ENCODE peak calls at places on chromosomes 4 and X, in nine cellular contexts. S is activated naive CD4-positive, alpha-beta T cell; M is NCI-H2107; A is activated T-helper 9 cell treated with anti-CD3 and anti-CD28 coated beads, Interleukin-2, amount 50 U/mL, for 16 hours; J is uterus; E is HEK293T; B is H54; D is ecto neural progenitor cell; W is A172. U is an unnamed sample.

GRCh38 chr4:76665721-76666120 is 230.7 kb downstream of the SHROOM3 start:
- DNase-seq in S (no peak), M (no peak), A (no peak), J (no peak), E (no peak), B (no peak), D (no peak), W (no peak), U (no peak)

GRCh38 chr4:98572697-98573096 is 85.7 kb downstream of the TSPAN5 start:
- DNase-seq in S (no peak), M (no peak), A (no peak), J (no peak), E (no peak), B (no peak), D (no peak), W (no peak), U (no peak)

GRCh38 chr4:158613046-158613445 is 58.6 kb downstream of the C4orf46 start:
- DNase-seq in S (no peak), M (no peak), A (no peak), J (no peak), E (no peak), B (no peak), D (no peak), W (no peak), U (no peak)

GRCh38 chr4:37977471-37978452 is 17.6 kb downstream of the PTTG2 start:
- DNase-seq in S (peak; percentile 3), M (no peak), A (peak; percentile 65), J (peak; percentile 75), E (peak; percentile 37), B (peak; percentile 28), D (peak; percentile 71), W (peak; percentile 25), U (peak; percentile 59)

GRCh38 chr4:135098061-135098460 is 896.5 kb upstream of the PABPC4L start:
- DNase-seq in S (no peak), M (no peak), A (no peak), J (no peak), E (no peak), B (no peak), D (no peak), W (no peak), U (no peak)

GRCh38 chr4:112127736-112128322 is 17.4 kb upstream of the FAM241A start:
- DNase-seq in S (no peak), M (no peak), A (no peak), J (no peak), E (no peak), B (no peak), D (no peak), W (no peak), U (no peak)

GRCh38 chr4:176236909-176237308 is 32.1 kb downstream of the ASB5 start:
- DNase-seq in S (no peak), M (no peak), A (no peak), J (no peak), E (no peak), B (no peak), D (no peak), W (no peak), U (no peak)

GRCh38 chr4:4984186-4984585 is 35.1 kb downstream of the CYTL1 start:
- DNase-seq in S (no peak), M (no peak), A (no peak), J (no peak), E (no peak), B (no peak), D (no peak), W (no peak), U (no peak)

GRCh38 chr4:71494539-71494938 is 155.7 kb downstream of the SLC4A4 start:
- DNase-seq in S (no peak), M (no peak), A (no peak), J (no peak), E (no peak), B (no peak), D (no peak), W (no peak), U (no peak)

GRCh38 chr4:88697113-88697512 is 516 bp downstream of the NAP1L5 start:
- DNase-seq in S (no peak), M (no peak), A (no peak), J (peak; percentile 48), E (no peak), B (no peak), D (no peak), W (no peak), U (no peak)

GRCh38 chr4:13950491-13950890 is 323.0 kb upstream of the BOD1L1 start:
- DNase-seq in S (no peak), M (no peak), A (no peak), J (no peak), E (no peak), B (no peak), D (no peak), W (no peak), U (no peak)

GRCh38 chrX:56812515-56813105 is 83.6 kb downstream of the NBDY start:
- DNase-seq in S (no peak), M (no peak), A (no peak), J (no peak), E (no peak), B (no peak), D (no peak), W (no peak), U (peak; percentile 19)

GRCh38 chr4:118226611-118227010 is 126.2 kb downstream of the PRSS12 start:
- DNase-seq in S (no peak), M (no peak), A (no peak), J (no peak), E (no peak), B (no peak), D (no peak), W (no peak), U (no peak)

GRCh38 chrX:3712080-3712869 is 1.2 kb downstream of the PRKX start:
- DNase-seq in S (no peak), M (no peak), A (no peak), J (no peak), E (no peak), B (no peak), D (peak; percentile 55), W (no peak), U (peak; percentile 22)

GRCh38 chr4:102867278-102868152 is 1.3 kb upstream of the CISD2 start:
- DNase-seq in S (no peak), M (no peak), A (no peak), J (no peak), E (no peak), B (no peak), D (no peak), W (peak; percentile 11), U (no peak)

GRCh38 chrX:22674947-22675346 is 324.8 kb upstream of the DDX53 start:
- DNase-seq in S (no peak), M (no peak), A (no peak), J (no peak), E (no peak), B (no peak), D (no peak), W (no peak), U (no peak)

GRCh38 chr4:102213031-102213430 is 132.3 kb downstream of the SLC39A8 start:
- DNase-seq in S (no peak), M (no peak), A (no peak), J (no peak), E (no peak), B (no peak), D (no peak), W (no peak), U (no peak)

GRCh38 chr4:123170843-123171242 is 225.8 kb upstream of the SPRY1 start:
- DNase-seq in S (no peak), M (no peak), A (no peak), J (no peak), E (no peak), B (no peak), D (no peak), W (no peak), U (no peak)

GRCh38 chr4:147633113-147633512 is 15.9 kb downstream of the TMEM184C start:
- DNase-seq in S (no peak), M (no peak), A (no peak), J (no peak), E (no peak), B (no peak), D (no peak), W (no peak), U (no peak)

GRCh38 chrX:133495464-133496391 is 80.4 kb upstream of the GPC4 start:
- DNase-seq in S (no peak), M (no peak), A (no peak), J (peak; percentile 81), E (no peak), B (no peak), D (no peak), W (no peak), U (peak; percentile 67)

GRCh38 chr4:81084029-81084428 is 53.5 kb downstream of the BMP3 start:
- DNase-seq in S (no peak), M (no peak), A (no peak), J (no peak), E (no peak), B (no peak), D (no peak), W (no peak), U (peak; percentile 54)

GRCh38 chrX:151773434-151773833 is 38.9 kb downstream of the CNGA2 start:
- DNase-seq in S (no peak), M (no peak), A (no peak), J (no peak), E (peak; percentile 18), B (no peak), D (peak; percentile 21), W (no peak), U (no peak)

GRCh38 chrX:137565318-137565904 is 516 bp upstream of the ZIC3 start:
- DNase-seq in S (no peak), M (no peak), A (no peak), J (no peak), E (no peak), B (no peak), D (no peak), W (no peak), U (no peak)

GRCh38 chr4:186536285-186536684 is 19.1 kb downstream of the MTNR1A start:
- DNase-seq in S (no peak), M (no peak), A (no peak), J (no peak), E (no peak), B (no peak), D (no peak), W (no peak), U (no peak)

GRCh38 chrX:100994352-100995281 is 25.1 kb downstream of the ARL13A start:
- DNase-seq in S (no peak), M (no peak), A (no peak), J (no peak), E (no peak), B (peak; percentile 37), D (no peak), W (peak; percentile 33), U (no peak)

GRCh38 chr4:53987761-53988171 is 76.6 kb downstream of the CHIC2 start:
- DNase-seq in S (no peak), M (no peak), A (no peak), J (no peak), E (no peak), B (peak; percentile 16), D (no peak), W (peak; percentile 13), U (peak; percentile 67)

GRCh38 chrX:24515447-24515846 is 50.4 kb downstream of the PDK3 start:
- DNase-seq in S (no peak), M (no peak), A (no peak), J (no peak), E (no peak), B (no peak), D (no peak), W (no peak), U (no peak)

U was measured in AG08395.